ENCODE peak calls at places on chromosomes 12 and 14, in six cellular contexts. One of them, this sample, is unnamed.

GRCh38 chr14:100610511-100611217 is 23.4 kb upstream of the BEGAIN start:
- DNase-seq in tibial nerve: no peak
- DNase-seq in AG04450: no peak
- DNase-seq in DND-41: no peak
- DNase-seq in thyroid gland: no peak
- DNase-seq in SK-N-SH: peak
- DNase-seq in this sample: no peak

GRCh38 chr12:77225373-77225772 is 160.0 kb upstream of the E2F7 start:
- DNase-seq in tibial nerve: no peak
- DNase-seq in AG04450: no peak
- DNase-seq in DND-41: no peak
- DNase-seq in thyroid gland: no peak
- DNase-seq in SK-N-SH: no peak
- DNase-seq in this sample: no peak

GRCh38 chr12:68800294-68800693 is 7.7 kb upstream of the MDM2 start:
- DNase-seq in tibial nerve: no peak
- DNase-seq in AG04450: no peak
- DNase-seq in DND-41: no peak
- DNase-seq in thyroid gland: peak
- DNase-seq in SK-N-SH: no peak
- DNase-seq in this sample: no peak

GRCh38 chr12:100154472-100155247 is 12.0 kb upstream of the BLTP3B start:
- DNase-seq in tibial nerve: peak
- DNase-seq in AG04450: no peak
- DNase-seq in DND-41: peak
- DNase-seq in thyroid gland: peak
- DNase-seq in SK-N-SH: peak
- DNase-seq in this sample: peak

GRCh38 chr12:130514149-130514551 is 176.5 kb downstream of the PIWIL1 start:
- DNase-seq in tibial nerve: no peak
- DNase-seq in AG04450: no peak
- DNase-seq in DND-41: no peak
- DNase-seq in thyroid gland: peak
- DNase-seq in SK-N-SH: peak
- DNase-seq in this sample: no peak

GRCh38 chr12:30774599-30774998 is 19.8 kb upstream of the CAPRIN2 start:
- DNase-seq in tibial nerve: no peak
- DNase-seq in AG04450: no peak
- DNase-seq in DND-41: no peak
- DNase-seq in thyroid gland: no peak
- DNase-seq in SK-N-SH: no peak
- DNase-seq in this sample: no peak

GRCh38 chr14:88804035-88804434 is 11.3 kb upstream of the EML5 start:
- DNase-seq in tibial nerve: no peak
- DNase-seq in AG04450: no peak
- DNase-seq in DND-41: no peak
- DNase-seq in thyroid gland: no peak
- DNase-seq in SK-N-SH: no peak
- DNase-seq in this sample: no peak

GRCh38 chr12:47905313-47905730 is 528 bp upstream of the VDR start:
- DNase-seq in tibial nerve: no peak
- DNase-seq in AG04450: no peak
- DNase-seq in DND-41: no peak
- DNase-seq in thyroid gland: peak
- DNase-seq in SK-N-SH: peak
- DNase-seq in this sample: no peak

GRCh38 chr12:49342914-49343731 is 3.6 kb upstream of the DNAJC22 start:
- DNase-seq in tibial nerve: no peak
- DNase-seq in AG04450: no peak
- DNase-seq in DND-41: no peak
- DNase-seq in thyroid gland: peak
- DNase-seq in SK-N-SH: no peak
- DNase-seq in this sample: no peak

GRCh38 chr12:12582895-12583303 is 20.2 kb upstream of the DUSP16 start:
- DNase-seq in tibial nerve: no peak
- DNase-seq in AG04450: no peak
- DNase-seq in DND-41: no peak
- DNase-seq in thyroid gland: peak
- DNase-seq in SK-N-SH: no peak
- DNase-seq in this sample: no peak

GRCh38 chr12:106645074-106645421 is 62.2 kb downstream of the RFX4 start:
- DNase-seq in tibial nerve: peak
- DNase-seq in AG04450: no peak
- DNase-seq in DND-41: no peak
- DNase-seq in thyroid gland: peak
- DNase-seq in SK-N-SH: no peak
- DNase-seq in this sample: no peak

GRCh38 chr12:49264466-49264872 is 413 bp upstream of the TUBA1C start:
- DNase-seq in tibial nerve: no peak
- DNase-seq in AG04450: no peak
- DNase-seq in DND-41: no peak
- DNase-seq in thyroid gland: no peak
- DNase-seq in SK-N-SH: no peak
- DNase-seq in this sample: no peak

GRCh38 chr14:54676822-54677708 is 110.1 kb downstream of the SAMD4A start:
- DNase-seq in tibial nerve: peak
- DNase-seq in AG04450: peak
- DNase-seq in DND-41: no peak
- DNase-seq in thyroid gland: no peak
- DNase-seq in SK-N-SH: peak
- DNase-seq in this sample: no peak

GRCh38 chr12:24770334-24770733 is 178.6 kb downstream of the BCAT1 start:
- DNase-seq in tibial nerve: no peak
- DNase-seq in AG04450: no peak
- DNase-seq in DND-41: no peak
- DNase-seq in thyroid gland: no peak
- DNase-seq in SK-N-SH: no peak
- DNase-seq in this sample: no peak

GRCh38 chr14:99728981-99729451 is 44.9 kb downstream of the CYP46A1 start:
- DNase-seq in tibial nerve: no peak
- DNase-seq in AG04450: no peak
- DNase-seq in DND-41: no peak
- DNase-seq in thyroid gland: no peak
- DNase-seq in SK-N-SH: no peak
- DNase-seq in this sample: no peak

GRCh38 chr14:50085570-50086315 is 30.6 kb downstream of the VCPKMT start:
- DNase-seq in tibial nerve: no peak
- DNase-seq in AG04450: no peak
- DNase-seq in DND-41: no peak
- DNase-seq in thyroid gland: no peak
- DNase-seq in SK-N-SH: no peak
- DNase-seq in this sample: no peak

GRCh38 chr12:50400104-50400637 is 514 bp upstream of the LARP4 start:
- DNase-seq in tibial nerve: no peak
- DNase-seq in AG04450: no peak
- DNase-seq in DND-41: no peak
- DNase-seq in thyroid gland: no peak
- DNase-seq in SK-N-SH: peak
- DNase-seq in this sample: no peak

GRCh38 chr12:79301181-79301580 is 389.6 kb downstream of the PAWR start:
- DNase-seq in tibial nerve: no peak
- DNase-seq in AG04450: no peak
- DNase-seq in DND-41: no peak
- DNase-seq in thyroid gland: no peak
- DNase-seq in SK-N-SH: no peak
- DNase-seq in this sample: no peak

GRCh38 chr12:668092-668481 is 4.8 kb upstream of the NINJ2 start:
- DNase-seq in tibial nerve: no peak
- DNase-seq in AG04450: no peak
- DNase-seq in DND-41: no peak
- DNase-seq in thyroid gland: no peak
- DNase-seq in SK-N-SH: no peak
- DNase-seq in this sample: no peak

GRCh38 chr14:52961060-52961639 is 10.3 kb upstream of the FERMT2 start:
- DNase-seq in tibial nerve: peak
- DNase-seq in AG04450: peak
- DNase-seq in DND-41: peak
- DNase-seq in thyroid gland: peak
- DNase-seq in SK-N-SH: peak
- DNase-seq in this sample: peak

GRCh38 chr12:58915634-58916033 is 4.7 kb downstream of the LRIG3 start:
- DNase-seq in tibial nerve: no peak
- DNase-seq in AG04450: no peak
- DNase-seq in DND-41: no peak
- DNase-seq in thyroid gland: peak
- DNase-seq in SK-N-SH: no peak
- DNase-seq in this sample: no peak

GRCh38 chr12:73599268-73599667 is 938.4 kb upstream of the ATXN7L3B start:
- DNase-seq in tibial nerve: no peak
- DNase-seq in AG04450: no peak
- DNase-seq in DND-41: no peak
- DNase-seq in thyroid gland: no peak
- DNase-seq in SK-N-SH: no peak
- DNase-seq in this sample: no peak

GRCh38 chr12:57840701-57841100 is 5.8 kb downstream of the CTDSP2 start:
- DNase-seq in tibial nerve: peak
- DNase-seq in AG04450: no peak
- DNase-seq in DND-41: no peak
- DNase-seq in thyroid gland: peak
- DNase-seq in SK-N-SH: peak
- DNase-seq in this sample: no peak

GRCh38 chr14:44404599-44405349 is 102.3 kb downstream of the FSCB start:
- DNase-seq in tibial nerve: no peak
- DNase-seq in AG04450: no peak
- DNase-seq in DND-41: no peak
- DNase-seq in thyroid gland: no peak
- DNase-seq in SK-N-SH: no peak
- DNase-seq in this sample: no peak

GRCh38 chr14:34851395-34851794 is 23.8 kb downstream of the BAZ1A start:
- DNase-seq in tibial nerve: no peak
- DNase-seq in AG04450: no peak
- DNase-seq in DND-41: no peak
- DNase-seq in thyroid gland: no peak
- DNase-seq in SK-N-SH: no peak
- DNase-seq in this sample: no peak

GRCh38 chr12:75944097-75944904 is 87.3 kb downstream of the PHLDA1 start:
- DNase-seq in tibial nerve: no peak
- DNase-seq in AG04450: peak
- DNase-seq in DND-41: no peak
- DNase-seq in thyroid gland: no peak
- DNase-seq in SK-N-SH: no peak
- DNase-seq in this sample: no peak

GRCh38 chr14:25411933-25412757 is 362.2 kb upstream of the STXBP6 start:
- DNase-seq in tibial nerve: no peak
- DNase-seq in AG04450: no peak
- DNase-seq in DND-41: no peak
- DNase-seq in thyroid gland: no peak
- DNase-seq in SK-N-SH: no peak
- DNase-seq in this sample: no peak
- TF ChIP-seq CTCF in tibial nerve: no peak
- TF ChIP-seq CTCF in AG04450: no peak
- TF ChIP-seq CTCF in DND-41: peak
- TF ChIP-seq CTCF in thyroid gland: no peak
- TF ChIP-seq CTCF in SK-N-SH: peak
- TF ChIP-seq CTCF in this sample: no peak

GRCh38 chr12:72273851-72274284 is 1.7 kb downstream of the TRHDE start:
- DNase-seq in tibial nerve: no peak
- DNase-seq in AG04450: no peak
- DNase-seq in DND-41: no peak
- DNase-seq in thyroid gland: no peak
- DNase-seq in SK-N-SH: no peak
- DNase-seq in this sample: no peak
- H3K27ac ChIP-seq in tibial nerve: no peak
- H3K27ac ChIP-seq in AG04450: peak
- H3K27ac ChIP-seq in DND-41: no peak
- H3K27ac ChIP-seq in thyroid gland: no peak
- H3K27ac ChIP-seq in SK-N-SH: no peak
- H3K27ac ChIP-seq in this sample: no peak

DNA sequence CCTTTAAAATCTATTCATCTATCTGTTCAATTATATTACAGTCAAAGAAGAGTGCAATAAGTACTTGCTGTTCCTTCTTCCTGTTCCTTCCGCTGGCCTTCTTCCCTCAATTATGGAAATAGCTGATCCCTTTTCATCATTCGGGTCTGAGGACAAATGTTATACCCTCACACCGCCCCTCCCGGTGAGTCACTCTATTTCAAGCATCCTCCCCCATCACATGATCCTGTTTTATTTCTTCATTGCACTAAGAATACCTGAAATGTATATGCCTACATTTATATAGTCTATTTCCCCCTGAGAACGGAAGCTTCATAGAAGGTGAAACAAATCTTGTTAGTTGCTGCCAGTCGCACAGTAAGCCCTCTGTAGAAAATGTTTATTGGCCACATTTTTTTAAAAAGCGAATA is 2.5 kb downstream of the SLC38A1 start:
- DNase-seq in tibial nerve: no peak
- DNase-seq in AG04450: no peak
- DNase-seq in DND-41: no peak
- DNase-seq in thyroid gland: no peak
- DNase-seq in SK-N-SH: peak
- DNase-seq in this sample: peak
- TF ChIP-seq CTCF in tibial nerve: no peak
- TF ChIP-seq CTCF in AG04450: no peak
- TF ChIP-seq CTCF in DND-41: no peak
- TF ChIP-seq CTCF in thyroid gland: no peak
- TF ChIP-seq CTCF in SK-N-SH: no peak
- TF ChIP-seq CTCF in this sample: no peak

GRCh38 chr12:89345376-89345775 is 6.9 kb downstream of the DUSP6 start:
- DNase-seq in tibial nerve: no peak
- DNase-seq in AG04450: no peak
- DNase-seq in DND-41: no peak
- DNase-seq in thyroid gland: no peak
- DNase-seq in SK-N-SH: no peak
- DNase-seq in this sample: no peak

GRCh38 chr12:89345830-89346740 is 6.2 kb downstream of the DUSP6 start:
- DNase-seq in tibial nerve: peak
- DNase-seq in AG04450: no peak
- DNase-seq in DND-41: peak
- DNase-seq in thyroid gland: peak
- DNase-seq in SK-N-SH: peak
- DNase-seq in this sample: no peak

GRCh38 chr12:89347325-89347829 is 4.9 kb downstream of the DUSP6 start:
- DNase-seq in tibial nerve: no peak
- DNase-seq in AG04450: no peak
- DNase-seq in DND-41: no peak
- DNase-seq in thyroid gland: no peak
- DNase-seq in SK-N-SH: no peak
- DNase-seq in this sample: no peak

GRCh38 chr12:89344862-89345202 is 7.5 kb downstream of the DUSP6 start:
- DNase-seq in tibial nerve: no peak
- DNase-seq in AG04450: no peak
- DNase-seq in DND-41: no peak
- DNase-seq in thyroid gland: no peak
- DNase-seq in SK-N-SH: no peak
- DNase-seq in this sample: no peak

DNA sequence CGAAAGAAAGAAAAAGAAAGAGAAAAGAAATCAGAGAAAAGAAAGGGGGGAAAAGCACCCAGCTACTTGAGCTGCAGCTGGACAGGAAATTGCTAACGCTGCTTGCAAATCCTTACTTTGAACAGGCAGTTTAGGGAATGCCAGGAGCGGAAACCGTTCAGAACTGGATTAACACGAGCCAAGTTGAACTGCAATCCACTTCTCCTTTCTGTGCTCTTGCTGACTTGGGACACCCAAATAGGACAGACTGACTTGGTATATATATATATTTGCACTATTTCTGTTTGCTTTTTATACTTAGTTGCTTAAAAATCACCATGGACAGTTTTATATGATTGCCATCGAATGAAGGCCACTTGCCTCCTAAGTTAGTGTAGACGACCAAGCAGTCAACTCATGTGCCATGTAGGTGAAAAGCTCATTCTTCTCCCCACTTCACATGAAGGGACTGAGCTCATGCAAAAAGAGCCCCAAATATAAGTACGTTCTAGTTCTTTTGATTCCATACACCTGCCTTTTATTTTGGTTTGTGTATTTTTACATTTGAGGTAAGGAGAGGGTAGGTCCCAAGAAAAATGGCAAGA is 5.5 kb downstream of the DUSP6 start:
- DNase-seq in tibial nerve: peak
- DNase-seq in AG04450: no peak
- DNase-seq in DND-41: no peak
- DNase-seq in thyroid gland: no peak
- DNase-seq in SK-N-SH: no peak
- DNase-seq in this sample: no peak
- H3K27ac ChIP-seq in tibial nerve: peak
- H3K27ac ChIP-seq in AG04450: no peak
- H3K27ac ChIP-seq in DND-41: peak
- H3K27ac ChIP-seq in thyroid gland: no peak
- H3K27ac ChIP-seq in SK-N-SH: peak
- H3K27ac ChIP-seq in this sample: no peak